ENCODE peak calls at places on chromosomes 2 and 18, in five cellular contexts. M, A, Z, W and Y are unnamed samples.

GRCh38 chr2:71716697-71717624 is 263.6 kb downstream of the DYSF start:
- DNase-seq in Z (peak; percentile 13), A (peak; percentile 93), W (peak; percentile 98), M (no peak), Y (no peak)

GRCh38 chr2:26540977-26541376 is 63.1 kb upstream of the OTOF start:
- DNase-seq in Z (no peak), M (no peak), W (peak; percentile 27), A (no peak), Y (no peak)

GRCh38 chr2:42245392-42245791 is 76.2 kb downstream of the EML4 start:
- DNase-seq in W (no peak), A (no peak), Z (no peak), M (no peak), Y (no peak)

GRCh38 chr2:198811198-198811597 is 646.5 kb downstream of the SATB2 start:
- DNase-seq in W (no peak), M (no peak), A (no peak), Z (no peak), Y (no peak)

GRCh38 chr18:5463390-5463789 is 80.4 kb downstream of the EPB41L3 start:
- DNase-seq in W (peak; percentile 69), Z (no peak), M (no peak), A (no peak), Y (no peak)

GRCh38 chr2:191665286-191665685 is 12.7 kb upstream of the NABP1 start:
- DNase-seq in W (no peak), Z (no peak), A (peak; percentile 72), M (no peak), Y (no peak)

GRCh38 chr2:101613073-101613704 is 84.3 kb upstream of the MAP4K4 start:
- DNase-seq in Z (no peak), W (no peak), A (no peak), M (no peak), Y (no peak)

GRCh38 chr2:207772844-207773205 is 3.1 kb upstream of the FZD5 start:
- DNase-seq in M (no peak), A (no peak), Z (no peak), W (no peak), Y (no peak)

GRCh38 chr2:217926801-217927200 is 76.0 kb downstream of the TNS1 start:
- DNase-seq in A (no peak), W (no peak), Z (no peak), M (no peak), Y (no peak)

GRCh38 chr2:163345795-163346573 is 389.8 kb downstream of the FIGN start:
- DNase-seq in M (no peak), W (no peak), A (peak; percentile 85), Z (peak; percentile 76), Y (no peak)

GRCh38 chr2:162915858-162916257 is 77.3 kb upstream of the KCNH7 start:
- DNase-seq in W (no peak), Z (no peak), M (no peak), A (no peak), Y (no peak)

GRCh38 chr18:45383228-45383627 is 232.0 kb upstream of the SLC14A2 start:
- DNase-seq in Z (no peak), W (no peak), M (no peak), A (no peak), Y (no peak)

GRCh38 chr2:52933878-52934277 is 833.7 kb upstream of the CHAC2 start:
- DNase-seq in W (no peak), Z (no peak), A (no peak), M (no peak), Y (no peak)

GRCh38 chr18:702957-703659 is 9.3 kb downstream of the ENOSF1 start:
- DNase-seq in W (no peak), A (peak; percentile 92), Z (peak; percentile 24), M (no peak), Y (peak; percentile 92)

GRCh38 chr2:239441261-239441701 is 40.5 kb upstream of the HDAC4 start:
- DNase-seq in W (no peak), A (no peak), Z (no peak), M (no peak), Y (no peak)

GRCh38 chr18:76823166-76823539 is 796 bp downstream of the ZNF236 start:
- DNase-seq in M (no peak), W (no peak), Z (no peak), A (no peak), Y (no peak)

GRCh38 chr2:88540346-88540745 is 86.9 kb downstream of the EIF2AK3 start:
- DNase-seq in W (no peak), M (no peak), Z (peak; percentile 27), A (peak; percentile 38), Y (peak; percentile 51)

GRCh38 chr2:220090050-220090449 is 462.6 kb downstream of the SLC4A3 start:
- DNase-seq in M (no peak), A (peak; percentile 28), Z (peak; percentile 35), W (no peak), Y (no peak)

GRCh38 chr2:40032650-40033319 is 253.7 kb upstream of the THUMPD2 start:
- DNase-seq in M (no peak), A (peak; percentile 85), W (no peak), Z (no peak), Y (peak; percentile 69)

GRCh38 chr2:19764998-19765397 is 136.8 kb downstream of the TTC32 start:
- DNase-seq in A (no peak), Z (no peak), W (no peak), M (no peak), Y (no peak)

GRCh38 chr2:152584301-152584700 is 133.0 kb downstream of the PRPF40A start:
- DNase-seq in M (no peak), W (no peak), Z (no peak), A (no peak), Y (no peak)

GRCh38 chr18:10353791-10354190 is 100.6 kb upstream of the APCDD1 start:
- DNase-seq in W (no peak), M (no peak), A (peak; percentile 13), Z (no peak), Y (peak; percentile 27)

GRCh38 chr2:113910967-113911678 is 21.2 kb downstream of the ACTR3 start:
- DNase-seq in A (no peak), M (no peak), Z (no peak), W (no peak), Y (no peak)

GRCh38 chr2:36570416-36570815 is 27.6 kb downstream of the FEZ2 start:
- DNase-seq in Z (no peak), A (peak; percentile 46), M (no peak), W (no peak), Y (no peak)

GRCh38 chr2:196328088-196328680 is 156.8 kb upstream of the STK17B start:
- DNase-seq in A (no peak), Z (no peak), W (no peak), M (no peak), Y (no peak)

GRCh38 chr2:25251032-25251460 is 82.7 kb upstream of the POMC start:
- DNase-seq in M (no peak), Z (no peak), W (no peak), A (no peak), Y (no peak)

GRCh38 chr2:219277703-219278654 is 1.2 kb upstream of the DNAJB2 start:
- DNase-seq in M (peak; percentile 31), A (peak; percentile 85), W (peak; percentile 89), Z (peak; percentile 83), Y (no peak)

GRCh38 chr2:25314514-25315315 is 27.0 kb downstream of the DNMT3A start:
- DNase-seq in W (peak; percentile 71), Z (no peak), A (no peak), M (peak; percentile 53), Y (no peak)

GRCh38 chr2:85514323-85514722 is 24.6 kb upstream of the MAT2A start:
- DNase-seq in Z (no peak), M (no peak), A (no peak), W (no peak), Y (no peak)

GRCh38 chr2:85516649-85517389 is 22.1 kb upstream of the MAT2A start:
- DNase-seq in A (peak; percentile 79), M (no peak), Z (peak; percentile 72), W (peak; percentile 9), Y (no peak)

GRCh38 chr2:85505551-85506238 is 33.3 kb upstream of the MAT2A start:
- DNase-seq in W (peak; percentile 49), Z (no peak), A (no peak), M (no peak), Y (no peak)

GRCh38 chr2:85506768-85507181 is 32.2 kb upstream of the MAT2A start:
- DNase-seq in Z (no peak), A (no peak), W (peak; percentile 38), M (no peak), Y (no peak)

DNA sequence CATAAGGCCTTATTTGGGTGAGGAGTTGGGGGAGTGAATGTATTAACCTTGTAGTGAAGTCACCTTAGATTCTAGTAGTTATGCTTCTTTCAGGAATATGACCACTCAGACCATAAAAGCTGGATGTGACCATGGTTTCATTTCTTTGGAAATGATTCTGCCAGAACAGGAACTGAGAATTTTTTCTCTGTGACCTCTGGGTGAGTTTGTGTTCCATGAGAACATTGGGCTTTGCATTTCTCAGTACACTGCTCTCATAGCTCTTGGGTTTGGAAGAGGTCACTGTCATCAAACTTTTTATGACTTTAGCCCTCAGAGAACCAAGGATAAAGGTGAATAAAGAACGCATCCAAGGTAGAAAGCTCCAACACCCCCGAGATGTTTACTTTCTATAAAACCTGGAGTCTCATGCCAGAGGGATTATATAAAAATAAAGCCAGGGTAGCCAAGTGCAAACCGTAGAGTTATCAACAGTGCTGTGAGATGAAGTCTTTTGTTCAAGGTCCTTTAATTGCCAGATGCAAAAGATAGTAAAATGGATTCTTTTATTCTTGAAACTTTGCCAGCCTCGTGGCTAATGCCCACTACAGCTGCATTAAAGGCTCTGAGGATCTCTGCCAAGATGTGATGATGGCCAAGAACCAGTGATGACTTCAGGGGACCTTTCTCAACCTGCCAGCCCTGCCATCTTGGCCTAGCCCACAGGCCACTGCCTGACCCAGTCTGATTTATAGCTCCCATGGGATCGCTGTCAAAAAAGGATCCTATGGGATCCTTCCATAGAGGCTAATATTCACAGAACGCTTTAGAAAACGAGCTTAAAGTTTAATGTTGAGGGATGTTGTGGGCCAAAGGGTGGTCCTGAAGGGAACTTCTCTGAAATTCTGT is 27.7 kb upstream of the MAT2A start:
- DNase-seq in A (peak; percentile 77), M (no peak), W (peak; percentile 50), Z (no peak), Y (no peak)
- H3K27ac ChIP-seq in A (peak overlapping the region; percentile 82), M (no peak overlapping the region), W (peak overlapping the region; percentile 10), Z (peak overlapping the region; percentile 1), Y (no peak overlapping the region)

GRCh38 chr2:240578110-240578450 is 8.5 kb upstream of the CAPN10 start:
- DNase-seq in M (no peak), Z (no peak), A (no peak), W (no peak), Y (no peak)
- H3K27ac ChIP-seq in M (no peak overlapping the region), Z (no peak overlapping the region), A (no peak overlapping the region), W (no peak overlapping the region), Y (no peak overlapping the region)

GRCh38 chr2:98015681-98016080 is 19.9 kb upstream of the TMEM131 start:
- DNase-seq in Z (no peak), A (no peak), M (no peak), W (no peak), Y (no peak)

GRCh38 chr2:98009887-98010760 is 14.4 kb upstream of the TMEM131 start:
- DNase-seq in W (no peak), M (no peak), Z (no peak), A (no peak), Y (no peak)

GRCh38 chr2:98013407-98014042 is 17.8 kb upstream of the TMEM131 start:
- DNase-seq in W (no peak), Z (no peak), A (no peak), M (no peak), Y (no peak)

GRCh38 chr2:98014379-98014778 is 18.6 kb upstream of the TMEM131 start:
- DNase-seq in A (no peak), Z (no peak), M (no peak), W (no peak), Y (no peak)

GRCh38 chr2:98012561-98012979 is 16.8 kb upstream of the TMEM131 start:
- DNase-seq in Z (no peak), A (no peak), M (no peak), W (no peak), Y (no peak)
- H3K27ac ChIP-seq in Z (no peak overlapping the region), A (no peak overlapping the region), M (no peak overlapping the region), W (no peak overlapping the region), Y (no peak overlapping the region)

GRCh38 chr2:12044857-12045256 is 298.4 kb downstream of the LPIN1 start:
- DNase-seq in M (no peak), W (no peak), Z (no peak), A (no peak), Y (no peak)
- H3K27ac ChIP-seq in M (no peak overlapping the region), W (no peak overlapping the region), Z (no peak overlapping the region), A (no peak overlapping the region), Y (no peak overlapping the region)